ENCODE peak calls at places on chromosomes 3 and 15, in four cellular contexts. Z is adrenal gland, B is IMR-90, C is colonic mucosa. D is an unnamed sample.

GRCh38 chr3:187975571-187976360 is 178.2 kb upstream of the LPP start:
- DNase-seq in B (no peak), Z (no peak), C (no peak), D (no peak)

GRCh38 chr15:67930720-67931119 is 90.9 kb upstream of the RNU6-1 start:
- DNase-seq in B (no peak), C (no peak), Z (no peak), D (no peak)

GRCh38 chr3:173889522-173890055 is 492.0 kb downstream of the NLGN1 start:
- DNase-seq in Z (no peak), C (no peak), B (peak; percentile 36), D (no peak)

GRCh38 chr3:162366382-162366781 is 869.8 kb downstream of the OTOL1 start:
- DNase-seq in B (no peak), C (no peak), Z (no peak), D (no peak)

GRCh38 chr3:7144696-7145308 is 283.9 kb downstream of the GRM7 start:
- DNase-seq in C (no peak), Z (no peak), B (no peak), D (no peak)

GRCh38 chr15:90031231-90031791 is 30.2 kb downstream of the ZNF710 start:
- DNase-seq in Z (no peak), B (peak; percentile 11), C (no peak), D (no peak)

GRCh38 chr3:30698549-30698948 is 92.1 kb downstream of the TGFBR2 start:
- DNase-seq in B (no peak), C (no peak), Z (no peak), D (no peak)

GRCh38 chr3:187264946-187265345 is 26.6 kb downstream of the MASP1 start:
- DNase-seq in C (no peak), Z (no peak), B (peak; percentile 68), D (no peak)

GRCh38 chr3:13780432-13781173 is 99.3 kb downstream of the WNT7A start:
- DNase-seq in B (no peak), C (no peak), Z (no peak), D (no peak)

GRCh38 chr3:15820911-15821310 is 23.1 kb upstream of the ANKRD28 start:
- DNase-seq in Z (no peak), B (no peak), C (no peak), D (no peak)

GRCh38 chr3:88408097-88408496 is 258.3 kb downstream of the C3orf38 start:
- DNase-seq in B (no peak), C (no peak), Z (no peak), D (no peak)

GRCh38 chr3:14550651-14551611 is 10.8 kb upstream of the GRIP2 start:
- DNase-seq in B (peak; percentile 5), C (no peak), Z (no peak), D (no peak)

GRCh38 chr3:60136606-60137005 is 1086.8 kb upstream of the CFAP20DC start:
- DNase-seq in Z (no peak), B (no peak), C (no peak), D (no peak)

GRCh38 chr15:30895461-30896210 is 8.1 kb upstream of the FAN1 start:
- DNase-seq in Z (no peak), B (no peak), C (no peak), D (no peak)

GRCh38 chr3:17151598-17152373 is 267.0 kb downstream of the PLCL2 start:
- DNase-seq in B (no peak), Z (peak; percentile 73), C (no peak), D (no peak)

DNA sequence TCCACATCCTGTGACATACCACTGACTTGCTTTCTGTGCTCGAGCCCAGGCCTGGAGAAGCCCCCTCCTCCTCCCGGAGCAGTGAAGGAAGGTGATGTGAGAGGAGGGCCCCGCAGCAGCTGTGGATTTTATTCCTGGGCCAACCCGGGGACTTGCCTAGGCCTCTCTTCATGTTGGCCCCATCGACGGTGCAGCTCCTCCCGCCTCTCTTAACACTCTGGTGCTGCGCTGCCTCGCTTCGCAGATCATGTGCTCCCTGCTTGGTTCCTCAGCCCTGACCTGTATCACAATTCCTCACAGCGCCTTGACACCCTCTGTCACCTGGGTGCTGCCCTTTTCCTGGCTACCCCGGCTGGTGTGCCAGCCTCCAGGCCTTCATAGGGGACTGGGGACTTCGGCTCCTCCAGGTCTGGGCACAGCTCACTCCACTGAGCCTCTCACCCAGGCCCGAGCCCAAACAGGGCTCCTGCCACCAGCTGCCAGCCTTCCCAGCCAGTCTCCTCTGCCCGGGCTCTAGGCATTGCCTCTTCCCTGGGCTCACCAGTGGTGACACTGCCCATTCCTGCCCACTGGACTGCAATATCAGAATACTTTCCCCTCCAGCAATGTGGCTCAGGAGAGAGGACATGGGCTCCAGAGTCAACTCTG is 21.5 kb downstream of the MAGEF1 start:
- DNase-seq in Z (no peak), C (no peak), B (no peak), D (no peak)
- H3K4me3 ChIP-seq in Z (no peak overlapping the region), C (no peak overlapping the region), B (no peak overlapping the region), D (no peak overlapping the region)

GRCh38 chr15:91522609-91523332 is 330.7 kb upstream of the SLCO3A1 start:
- DNase-seq in Z (no peak), C (no peak), B (peak; percentile 80), D (no peak)
- TF ChIP-seq CTCF in Z (peak; percentile 40), C (no peak), B (peak; percentile 94), D (peak; percentile 76)

DNA sequence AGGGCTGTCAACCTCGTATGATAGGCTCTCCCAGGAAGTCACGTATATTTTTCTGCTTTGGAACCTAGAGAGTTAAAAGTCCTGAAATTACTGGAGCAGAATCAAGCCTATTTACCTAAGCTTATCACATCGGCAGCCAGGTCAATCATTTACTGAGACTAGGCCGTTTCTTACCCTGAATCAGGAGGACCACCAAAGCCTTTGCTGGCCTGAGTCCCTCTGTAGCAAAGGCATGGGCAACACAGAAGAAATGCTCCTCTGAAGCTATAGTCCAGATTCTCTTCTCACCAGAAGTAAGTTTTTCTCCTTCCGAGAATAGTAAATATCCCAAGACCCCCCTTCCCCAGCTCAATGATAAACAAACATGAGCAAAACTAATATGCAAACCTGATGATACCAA is 125.9 kb upstream of the PHLDB2 start:
- DNase-seq in C (no peak), Z (no peak), B (no peak), D (no peak)
- H3K4me3 ChIP-seq in C (no peak overlapping the region), Z (no peak overlapping the region), B (no peak overlapping the region), D (peak overlapping the region; percentile 75)

GRCh38 chr15:41506796-41507341 is 6.8 kb downstream of the LTK start:
- DNase-seq in C (no peak), Z (no peak), B (no peak), D (no peak)
- TF ChIP-seq CTCF in C (peak; percentile 17), Z (no peak), B (no peak), D (peak; percentile 16)

DNA sequence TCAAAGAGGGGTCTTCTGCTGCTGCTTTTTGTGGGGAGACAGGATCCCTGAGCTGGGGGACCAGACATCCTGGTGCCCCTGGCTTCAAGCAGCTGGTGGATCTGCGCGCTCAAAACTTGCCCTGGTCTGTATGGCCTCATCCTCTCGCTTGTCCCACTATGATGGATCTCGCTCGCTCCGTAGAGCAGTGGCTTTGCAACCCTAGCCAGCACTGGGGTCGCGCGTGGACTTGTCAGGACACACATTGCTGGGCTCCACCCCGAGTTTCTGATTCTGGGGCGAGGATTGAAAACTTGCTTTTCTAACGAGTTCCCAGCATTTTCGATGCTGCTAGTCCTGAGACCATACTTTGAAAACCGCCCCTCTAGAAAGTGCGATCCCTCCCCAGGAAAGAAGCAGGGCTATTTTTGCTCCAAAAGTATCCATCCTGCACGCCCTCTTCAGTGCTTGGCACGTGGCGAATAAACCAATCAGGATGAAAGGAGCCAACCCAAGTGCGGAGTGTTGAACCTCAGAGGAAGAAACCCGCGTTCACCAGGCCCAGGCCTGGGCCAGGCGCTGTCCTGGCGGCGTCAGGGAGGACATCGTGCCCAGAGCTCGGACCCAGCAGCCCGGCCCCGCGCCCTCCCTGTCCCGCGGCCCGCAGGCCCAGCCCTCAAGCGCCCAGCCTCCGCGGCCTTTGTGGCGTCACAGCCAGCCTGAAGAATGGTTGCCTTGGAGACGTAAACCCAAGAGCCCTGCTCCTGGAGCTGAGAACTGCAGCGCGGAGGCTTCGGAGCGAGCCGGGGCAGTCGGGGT is at the start of gene CFAP100:
- DNase-seq in B (peak; percentile 15), Z (peak; percentile 38), C (no peak), D (no peak)
- H3K4me3 ChIP-seq in B (no peak within 1 kb of the TSS), Z (no peak within 1 kb of the TSS), C (no peak within 1 kb of the TSS), D (no peak within 1 kb of the TSS)

GRCh38 chr3:180804871-180805430 is 107.5 kb upstream of the FXR1 start:
- DNase-seq in Z (no peak), B (peak; percentile 9), C (no peak), D (no peak)

GRCh38 chr3:180802837-180803236 is 109.6 kb upstream of the FXR1 start:
- DNase-seq in C (no peak), Z (no peak), B (peak; percentile 4), D (no peak)
- TF ChIP-seq CTCF in C (no peak), Z (peak; percentile 62), B (peak; percentile 49), D (peak; percentile 71)

D was measured in epithelial cell of proximal tubule.